ENCODE peak calls at places on chromosomes 4 and X, in seven cellular contexts. One of them, this sample, is unnamed.

GRCh38 chr4:148735432-148736155 is 293.4 kb upstream of the NR3C2 start:
- DNase-seq in IMR-90: no peak
- DNase-seq in sigmoid colon: no peak
- DNase-seq in tibial nerve: no peak
- DNase-seq in HCT116: no peak
- DNase-seq in A549: no peak
- DNase-seq in ovary: no peak
- DNase-seq in this sample: no peak

GRCh38 chr4:18197467-18197866 is 175.9 kb upstream of the LCORL start:
- DNase-seq in IMR-90: no peak
- DNase-seq in sigmoid colon: no peak
- DNase-seq in tibial nerve: no peak
- DNase-seq in HCT116: no peak
- DNase-seq in A549: no peak
- DNase-seq in ovary: no peak
- DNase-seq in this sample: no peak

GRCh38 chr4:125359363-125359762 is 44.6 kb downstream of the FAT4 start:
- DNase-seq in IMR-90: no peak
- DNase-seq in sigmoid colon: no peak
- DNase-seq in tibial nerve: no peak
- DNase-seq in HCT116: no peak
- DNase-seq in A549: no peak
- DNase-seq in ovary: no peak
- DNase-seq in this sample: no peak

GRCh38 chr4:123986268-123986798 is 589.7 kb downstream of the SPRY1 start:
- DNase-seq in IMR-90: peak
- DNase-seq in sigmoid colon: peak
- DNase-seq in tibial nerve: peak
- DNase-seq in HCT116: no peak
- DNase-seq in A549: no peak
- DNase-seq in ovary: peak
- DNase-seq in this sample: peak

GRCh38 chrX:15834051-15834450 is 20.6 kb downstream of the AP1S2 start:
- DNase-seq in IMR-90: no peak
- DNase-seq in sigmoid colon: no peak
- DNase-seq in tibial nerve: no peak
- DNase-seq in HCT116: no peak
- DNase-seq in A549: no peak
- DNase-seq in ovary: no peak
- DNase-seq in this sample: no peak

GRCh38 chr4:31235961-31236360 is 515.8 kb downstream of the PCDH7 start:
- DNase-seq in IMR-90: no peak
- DNase-seq in sigmoid colon: no peak
- DNase-seq in tibial nerve: no peak
- DNase-seq in HCT116: no peak
- DNase-seq in A549: no peak
- DNase-seq in ovary: no peak
- DNase-seq in this sample: no peak

GRCh38 chrX:46251755-46252154 is 293.5 kb downstream of the ZNF674 start:
- DNase-seq in IMR-90: peak
- DNase-seq in sigmoid colon: no peak
- DNase-seq in tibial nerve: no peak
- DNase-seq in HCT116: no peak
- DNase-seq in A549: peak
- DNase-seq in ovary: no peak
- DNase-seq in this sample: no peak

GRCh38 chr4:169907705-169908104 is 118.5 kb downstream of the MFAP3L start:
- DNase-seq in IMR-90: no peak
- DNase-seq in sigmoid colon: no peak
- DNase-seq in tibial nerve: no peak
- DNase-seq in HCT116: no peak
- DNase-seq in A549: no peak
- DNase-seq in ovary: no peak
- DNase-seq in this sample: no peak

GRCh38 chr4:107818301-107818910 is 6.3 kb upstream of the SGMS2 start:
- DNase-seq in IMR-90: no peak
- DNase-seq in sigmoid colon: no peak
- DNase-seq in tibial nerve: no peak
- DNase-seq in HCT116: no peak
- DNase-seq in A549: no peak
- DNase-seq in ovary: no peak
- DNase-seq in this sample: no peak

GRCh38 chrX:23803931-23804381 is 21.0 kb downstream of the SAT1 start:
- DNase-seq in IMR-90: peak
- DNase-seq in sigmoid colon: peak
- DNase-seq in tibial nerve: no peak
- DNase-seq in HCT116: no peak
- DNase-seq in A549: peak
- DNase-seq in ovary: no peak
- DNase-seq in this sample: peak

GRCh38 chr4:13704020-13704419 is 76.5 kb upstream of the BOD1L1 start:
- DNase-seq in IMR-90: no peak
- DNase-seq in sigmoid colon: no peak
- DNase-seq in tibial nerve: no peak
- DNase-seq in HCT116: no peak
- DNase-seq in A549: no peak
- DNase-seq in ovary: no peak
- DNase-seq in this sample: no peak

GRCh38 chr4:39452153-39452859 is 6.4 kb downstream of the RPL9 start:
- DNase-seq in IMR-90: no peak
- DNase-seq in sigmoid colon: no peak
- DNase-seq in tibial nerve: no peak
- DNase-seq in HCT116: no peak
- DNase-seq in A549: no peak
- DNase-seq in ovary: no peak
- DNase-seq in this sample: no peak

GRCh38 chr4:39451423-39452023 is 7.2 kb downstream of the RPL9 start:
- DNase-seq in IMR-90: no peak
- DNase-seq in sigmoid colon: no peak
- DNase-seq in tibial nerve: no peak
- DNase-seq in HCT116: no peak
- DNase-seq in A549: no peak
- DNase-seq in ovary: no peak
- DNase-seq in this sample: no peak

GRCh38 chr4:39455486-39455885 is 3.2 kb downstream of the RPL9 start:
- DNase-seq in IMR-90: no peak
- DNase-seq in sigmoid colon: no peak
- DNase-seq in tibial nerve: no peak
- DNase-seq in HCT116: no peak
- DNase-seq in A549: no peak
- DNase-seq in ovary: no peak
- DNase-seq in this sample: no peak

GRCh38 chr4:39452860-39453587 is 5.7 kb downstream of the RPL9 start:
- DNase-seq in IMR-90: no peak
- DNase-seq in sigmoid colon: no peak
- DNase-seq in tibial nerve: no peak
- DNase-seq in HCT116: no peak
- DNase-seq in A549: no peak
- DNase-seq in ovary: no peak
- DNase-seq in this sample: no peak

GRCh38 chr4:39453738-39454137 is 5.0 kb downstream of the RPL9 start:
- DNase-seq in IMR-90: no peak
- DNase-seq in sigmoid colon: no peak
- DNase-seq in tibial nerve: no peak
- DNase-seq in HCT116: no peak
- DNase-seq in A549: no peak
- DNase-seq in ovary: no peak
- DNase-seq in this sample: no peak
- TF ChIP-seq POLR2A in IMR-90: no peak
- TF ChIP-seq POLR2A in sigmoid colon: no peak
- TF ChIP-seq POLR2A in tibial nerve: no peak
- TF ChIP-seq POLR2A in HCT116: no peak
- TF ChIP-seq POLR2A in A549: no peak
- TF ChIP-seq POLR2A in ovary: no peak
- TF ChIP-seq POLR2A in this sample: no peak

DNA sequence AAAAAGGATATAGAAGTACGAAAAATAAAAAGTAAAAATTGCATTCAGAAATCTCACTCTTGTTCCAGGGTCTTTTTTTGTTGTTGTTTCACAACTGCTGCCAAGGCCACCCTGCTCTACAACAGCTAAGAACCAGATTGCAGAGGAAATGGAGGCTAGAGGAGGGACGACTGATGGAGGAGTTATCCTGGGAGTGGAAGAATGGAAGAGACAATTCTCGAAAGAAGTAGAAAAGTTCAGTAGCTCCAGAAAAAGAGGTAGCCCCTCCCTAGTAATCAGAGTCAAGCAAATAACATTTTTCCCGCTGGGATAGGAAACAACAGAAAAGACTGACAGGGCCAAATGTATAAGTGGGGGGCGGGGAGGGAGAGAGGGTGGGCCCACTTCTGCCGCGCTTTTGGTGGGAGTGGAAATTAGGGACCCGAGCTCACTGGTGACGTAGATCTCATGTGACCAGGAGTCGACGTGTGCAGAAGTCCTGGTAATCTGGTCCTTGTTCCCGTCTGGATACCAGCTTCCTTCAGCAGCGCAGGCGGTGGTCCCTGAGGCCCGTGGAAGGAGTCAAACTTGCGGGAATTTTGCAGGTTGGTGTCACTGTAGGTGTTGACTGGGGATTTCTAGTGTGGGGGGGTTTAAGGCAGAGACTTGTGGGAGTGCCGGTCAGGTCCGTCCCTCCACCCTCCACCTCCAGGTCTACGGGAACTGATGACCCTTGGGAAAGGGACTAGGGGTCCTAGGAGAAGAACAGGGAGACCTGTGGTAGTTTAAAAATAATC is at the start of gene TCEAL9:
- DNase-seq in IMR-90: peak
- DNase-seq in sigmoid colon: peak
- DNase-seq in tibial nerve: peak
- DNase-seq in HCT116: peak
- DNase-seq in A549: peak
- DNase-seq in ovary: peak
- DNase-seq in this sample: no peak
- TF ChIP-seq POLR2A in IMR-90: peak
- TF ChIP-seq POLR2A in sigmoid colon: peak
- TF ChIP-seq POLR2A in tibial nerve: peak
- TF ChIP-seq POLR2A in HCT116: peak
- TF ChIP-seq POLR2A in A549: peak
- TF ChIP-seq POLR2A in ovary: peak
- TF ChIP-seq POLR2A in this sample: peak

GRCh38 chrX:109535578-109535977 is 1.1 kb upstream of the NXT2 start:
- DNase-seq in IMR-90: no peak
- DNase-seq in sigmoid colon: no peak
- DNase-seq in tibial nerve: no peak
- DNase-seq in HCT116: no peak
- DNase-seq in A549: no peak
- DNase-seq in ovary: no peak
- DNase-seq in this sample: no peak

GRCh38 chrX:109533631-109534030 is 3.0 kb upstream of the NXT2 start:
- DNase-seq in IMR-90: peak
- DNase-seq in sigmoid colon: no peak
- DNase-seq in tibial nerve: no peak
- DNase-seq in HCT116: no peak
- DNase-seq in A549: no peak
- DNase-seq in ovary: no peak
- DNase-seq in this sample: no peak

GRCh38 chrX:109534933-109535332 is 1.7 kb upstream of the NXT2 start:
- DNase-seq in IMR-90: no peak
- DNase-seq in sigmoid colon: no peak
- DNase-seq in tibial nerve: no peak
- DNase-seq in HCT116: no peak
- DNase-seq in A549: no peak
- DNase-seq in ovary: no peak
- DNase-seq in this sample: no peak

GRCh38 chrX:109537324-109537665 is 651 bp downstream of the NXT2 start:
- DNase-seq in IMR-90: peak
- DNase-seq in sigmoid colon: no peak
- DNase-seq in tibial nerve: no peak
- DNase-seq in HCT116: no peak
- DNase-seq in A549: no peak
- DNase-seq in ovary: no peak
- DNase-seq in this sample: no peak

DNA sequence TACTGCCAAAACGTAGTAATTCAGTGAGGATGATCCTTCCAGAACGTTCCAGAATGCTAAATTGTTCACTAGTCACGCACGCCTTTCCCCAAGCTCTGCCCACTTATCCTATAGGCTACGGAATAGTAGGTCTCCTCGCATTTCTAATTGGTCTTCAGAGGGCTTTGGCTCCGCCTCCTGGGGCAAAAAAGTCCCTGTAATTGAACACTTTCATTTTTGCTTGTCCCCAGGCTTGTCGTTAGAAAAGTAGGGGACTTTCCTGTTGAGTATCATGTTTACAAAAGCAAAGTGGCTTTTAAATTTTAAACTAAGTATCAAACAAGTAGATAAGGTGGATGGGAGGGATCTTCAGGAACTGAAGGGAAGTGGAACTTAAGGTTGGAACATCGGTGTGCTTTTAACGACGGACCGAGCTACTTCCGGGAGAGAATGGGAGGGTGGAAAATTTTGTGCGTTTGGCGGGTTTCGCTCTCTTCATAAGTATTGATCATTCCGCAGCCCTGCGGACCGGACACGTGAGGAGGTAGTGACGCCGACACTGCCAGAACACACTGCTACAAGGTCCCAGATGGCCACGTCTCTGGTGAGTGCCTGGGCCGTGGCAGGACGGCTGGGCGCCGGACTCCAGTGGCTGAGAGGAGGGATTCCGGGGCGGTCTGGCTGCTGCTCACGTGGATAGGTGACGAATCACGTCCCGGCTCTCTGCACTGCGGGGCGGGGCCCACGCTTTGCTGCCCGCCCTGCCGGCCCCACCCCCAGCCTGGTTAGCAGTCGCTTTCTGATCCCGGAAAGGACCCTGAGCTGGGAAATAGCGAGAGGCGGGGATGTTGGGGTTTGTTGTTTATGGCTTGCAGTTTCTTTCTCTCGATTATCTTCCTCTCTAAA is at the start of gene NXT2:
- DNase-seq in IMR-90: peak
- DNase-seq in sigmoid colon: peak
- DNase-seq in tibial nerve: peak
- DNase-seq in HCT116: peak
- DNase-seq in A549: peak
- DNase-seq in ovary: peak
- DNase-seq in this sample: peak
- TF ChIP-seq POLR2A in IMR-90: peak
- TF ChIP-seq POLR2A in sigmoid colon: peak
- TF ChIP-seq POLR2A in tibial nerve: peak
- TF ChIP-seq POLR2A in HCT116: peak
- TF ChIP-seq POLR2A in A549: peak
- TF ChIP-seq POLR2A in ovary: peak
- TF ChIP-seq POLR2A in this sample: peak

DNA sequence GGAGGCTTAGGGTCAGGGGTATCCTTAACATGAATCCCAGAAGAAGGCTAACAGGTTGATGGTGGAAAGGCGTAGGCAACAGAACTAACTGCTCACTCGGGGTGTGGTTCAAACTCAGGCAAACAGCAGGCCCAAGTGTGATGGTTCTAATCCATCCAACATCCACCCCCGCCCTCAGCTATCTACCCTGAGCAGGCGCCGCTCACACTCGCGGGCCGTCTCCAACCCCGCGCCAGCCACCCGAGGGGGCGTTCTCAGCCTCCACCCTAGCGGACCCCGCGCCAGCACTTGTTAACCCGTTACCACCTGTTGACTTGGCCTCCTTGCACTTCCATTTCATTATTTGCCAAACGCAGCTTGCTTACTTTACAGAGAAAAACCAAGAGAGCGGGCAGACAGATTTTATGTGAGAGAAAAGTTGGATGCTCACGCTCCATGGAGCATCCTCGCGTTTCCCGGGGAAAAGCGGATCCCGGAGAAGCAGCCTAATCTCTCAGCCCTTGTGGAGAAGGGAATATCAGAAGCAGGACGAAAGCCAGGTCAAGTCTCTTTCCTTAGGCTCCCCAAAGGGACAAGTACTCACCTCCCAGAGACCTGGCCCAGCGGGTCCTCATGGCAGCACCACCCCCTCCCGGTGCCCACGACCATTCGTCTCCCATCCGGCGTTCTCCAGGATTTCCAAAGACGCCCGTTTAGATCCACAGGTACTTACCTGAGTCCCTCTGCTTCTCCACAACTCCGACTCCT is 757 bp downstream of the SNCA start:
- DNase-seq in IMR-90: no peak
- DNase-seq in sigmoid colon: no peak
- DNase-seq in tibial nerve: no peak
- DNase-seq in HCT116: no peak
- DNase-seq in A549: no peak
- DNase-seq in ovary: peak
- DNase-seq in this sample: no peak
- TF ChIP-seq POLR2A in IMR-90: no peak
- TF ChIP-seq POLR2A in sigmoid colon: no peak
- TF ChIP-seq POLR2A in tibial nerve: no peak
- TF ChIP-seq POLR2A in HCT116: no peak
- TF ChIP-seq POLR2A in A549: no peak
- TF ChIP-seq POLR2A in ovary: no peak
- TF ChIP-seq POLR2A in this sample: no peak

This sample was measured in H54.